ENCODE peak calls at places on chromosomes 7 and 10, in nine cellular contexts. N is HT1080; T is activated gamma-delta T cell; J is stimulated activated CD8-positive, alpha-beta memory T cell treated with anti-CD3 and anti-CD28 coated beads, Interleukin-4, amount 100 ng/mL, for 1 hour; E is AG04449; I is Panc1; V is activated CD8-positive, alpha-beta T cell treated with anti-CD3 and anti-CD28 coated beads, Interleukin-2, amount 10 ng/mL, durations not matched to agents 7 days and 5 days; A is activated CD8-positive, alpha-beta memory T cell treated with anti-CD3 and anti-CD28 coated beads, Interleukin-2, amount 10 ng/mL, durations not matched to agents 7 days and 5 days; Z is progenitor cell of endocrine pancreas. Q is an unnamed sample.

GRCh38 chr10:1213707-1214675 is 157.8 kb downstream of the WDR37 start:
- DNase-seq in T (no peak), J (no peak), V (no peak), A (no peak), I (no peak), Z (no peak), N (no peak), E (no peak), Q (peak; percentile 78)

GRCh38 chr10:89153971-89154370 is 53.1 kb downstream of the CH25H start:
- DNase-seq in N (no peak), I (no peak), V (no peak), A (no peak), T (no peak), J (no peak), Z (no peak), E (no peak), Q (no peak)

GRCh38 chr10:65570143-65571010 is 1355.5 kb upstream of the LRRTM3 start:
- DNase-seq in T (no peak), J (no peak), A (no peak), N (peak; percentile 82), I (no peak), Z (peak; percentile 51), E (no peak), V (no peak), Q (no peak)

GRCh38 chr7:85023066-85023687 is 163.7 kb downstream of the SEMA3D start:
- DNase-seq in V (peak; percentile 38), J (peak; percentile 1), Z (peak; percentile 23), T (no peak), A (no peak), I (no peak), E (no peak), N (peak; percentile 24), Q (no peak)

GRCh38 chr10:34647848-34648247 is 167.2 kb downstream of the PARD3 start:
- DNase-seq in E (no peak), V (no peak), J (no peak), I (no peak), A (no peak), Z (no peak), N (no peak), T (no peak), Q (no peak)

GRCh38 chr7:48097511-48098231 is 8.6 kb downstream of the UPP1 start:
- DNase-seq in J (no peak), N (no peak), A (no peak), V (peak; percentile 50), I (no peak), Z (no peak), T (no peak), E (no peak), Q (peak; percentile 38)

GRCh38 chr10:117980216-117980615 is 66.5 kb downstream of the RAB11FIP2 start:
- DNase-seq in T (no peak), Z (no peak), J (no peak), A (no peak), E (peak; percentile 40), I (peak; percentile 59), N (peak; percentile 89), V (no peak), Q (no peak)

GRCh38 chr7:73577627-73578341 is 595 bp downstream of the TBL2 start:
- DNase-seq in I (no peak), N (no peak), A (no peak), Z (peak; percentile 30), V (no peak), E (no peak), T (no peak), J (no peak), Q (no peak)

GRCh38 chr7:111931958-111932357 is 274.2 kb downstream of the DOCK4 start:
- DNase-seq in E (no peak), T (no peak), V (no peak), A (no peak), Z (no peak), I (no peak), N (peak; percentile 52), J (no peak), Q (no peak)

GRCh38 chr10:12655940-12656339 is 306.6 kb downstream of the CAMK1D start:
- DNase-seq in Z (no peak), E (no peak), I (no peak), T (no peak), V (no peak), N (no peak), A (peak; percentile 50), J (no peak), Q (no peak)

GRCh38 chr10:94549221-94549620 is 3.6 kb downstream of the HELLS start:
- DNase-seq in I (no peak), N (no peak), T (no peak), E (no peak), Z (no peak), J (no peak), A (no peak), V (no peak), Q (no peak)

GRCh38 chr10:14093735-14094484 is 236.8 kb downstream of the FRMD4A start:
- DNase-seq in I (peak; percentile 15), J (no peak), N (peak; percentile 54), T (no peak), Z (no peak), V (no peak), E (no peak), A (no peak), Q (no peak)

GRCh38 chr10:3782456-3783312 is 2.3 kb downstream of the KLF6 start:
- DNase-seq in J (no peak), N (peak; percentile 91), I (peak; percentile 83), Z (no peak), T (no peak), E (peak; percentile 88), A (peak; percentile 81), V (peak; percentile 72), Q (no peak)

GRCh38 chr7:1204460-1204859 is 28.2 kb upstream of the UNCX start:
- DNase-seq in A (no peak), I (no peak), Z (no peak), V (no peak), J (no peak), T (no peak), E (no peak), N (no peak), Q (no peak)

GRCh38 chr7:128843938-128844621 is 13.9 kb downstream of the FLNC start:
- DNase-seq in Z (no peak), I (no peak), E (no peak), T (no peak), N (no peak), A (no peak), V (no peak), J (no peak), Q (no peak)

GRCh38 chr10:100265821-100266485 is 1.5 kb downstream of the CWF19L1 start:
- DNase-seq in N (no peak), T (no peak), I (no peak), E (no peak), V (no peak), A (no peak), Z (no peak), J (no peak), Q (no peak)

GRCh38 chr7:37376386-37376785 is 72.3 kb downstream of the ELMO1 start:
- DNase-seq in I (no peak), T (no peak), A (no peak), E (no peak), Z (no peak), V (no peak), J (no peak), N (peak; percentile 60), Q (no peak)

GRCh38 chr10:101226506-101226887 is 2.8 kb downstream of the LBX1 start:
- DNase-seq in A (no peak), T (no peak), Z (no peak), N (no peak), J (no peak), E (no peak), V (peak; percentile 42), I (no peak), Q (no peak)

GRCh38 chr7:5488286-5488878 is 64.7 kb upstream of the TNRC18 start:
- DNase-seq in J (no peak), A (no peak), N (no peak), T (no peak), I (no peak), Z (no peak), E (no peak), V (no peak), Q (no peak)

GRCh38 chr7:80589561-80590083 is 48.8 kb upstream of the CD36 start:
- DNase-seq in I (no peak), E (no peak), J (no peak), N (no peak), T (no peak), Z (no peak), V (no peak), A (no peak), Q (no peak)

GRCh38 chr7:584122-584465 is 64.4 kb upstream of the PDGFA start:
- DNase-seq in Z (no peak), J (peak; percentile 78), N (no peak), E (no peak), V (peak; percentile 93), A (peak; percentile 94), I (no peak), T (peak; percentile 53), Q (no peak)

GRCh38 chr10:11236234-11236633 is 218.6 kb downstream of the CELF2 start:
- DNase-seq in A (peak; percentile 72), N (no peak), Z (no peak), I (no peak), J (no peak), V (peak; percentile 58), T (no peak), E (no peak), Q (no peak)

GRCh38 chr10:74282151-74282852 is 131.3 kb downstream of the ADK start:
- DNase-seq in E (peak; percentile 17), V (no peak), J (no peak), I (no peak), Z (no peak), N (no peak), A (no peak), T (no peak), Q (no peak)

GRCh38 chr10:35554036-35554435 is 51.1 kb upstream of the GJD4 start:
- DNase-seq in E (no peak), Z (no peak), J (no peak), V (no peak), I (no peak), A (no peak), T (no peak), N (no peak), Q (no peak)

GRCh38 chr7:33310546-33310945 is 181.2 kb downstream of the BBS9 start:
- DNase-seq in V (no peak), T (no peak), N (no peak), E (no peak), I (no peak), A (no peak), J (no peak), Z (no peak), Q (no peak)

GRCh38 chr10:100037758-100038315 is 28.1 kb upstream of the DNMBP start:
- DNase-seq in T (no peak), A (no peak), Z (no peak), N (peak; percentile 65), I (no peak), E (no peak), V (no peak), J (no peak), Q (no peak)

GRCh38 chr7:51045319-51046102 is 262.8 kb upstream of the GRB10 start:
- DNase-seq in E (peak; percentile 70), T (no peak), V (no peak), Z (no peak), A (no peak), J (no peak), I (peak; percentile 83), N (peak; percentile 86), Q (peak; percentile 75)

GRCh38 chr10:17640331-17640816 is 3.6 kb upstream of the STAM start:
- DNase-seq in E (no peak), Z (no peak), N (no peak), J (no peak), I (no peak), T (no peak), V (no peak), A (no peak), Q (no peak)

GRCh38 chr7:110168010-110168409 is 922.9 kb upstream of the LRRN3 start:
- DNase-seq in V (no peak), J (no peak), T (no peak), Z (no peak), E (no peak), A (no peak), N (no peak), I (no peak), Q (no peak)

GRCh38 chr10:87500646-87501048 is 4.0 kb upstream of the MINPP1 start:
- DNase-seq in J (no peak), Z (no peak), V (no peak), A (no peak), I (no peak), T (no peak), N (no peak), E (no peak), Q (no peak)

GRCh38 chr7:129041142-129041928 is 13.6 kb downstream of the TNPO3 start:
- DNase-seq in V (no peak), N (no peak), A (no peak), I (no peak), E (no peak), T (no peak), J (no peak), Z (no peak), Q (no peak)

Q was measured in osteocyte.